ENCODE peak calls at places on chromosomes 6 and 20, in nine cellular contexts. One of them, this sample, is unnamed.

GRCh38 chr6:35388772-35389352 is 46.5 kb downstream of the PPARD start:
- DNase-seq in activated naive CD8-positive, alpha-beta T cell treated with anti-CD3 and anti-CD28 coated beads, Interleukin-2, amount 50 U/mL, for 16 hours: no peak
- DNase-seq in HS-27A: no peak
- DNase-seq in neural crest cell: no peak
- DNase-seq in AG09309: no peak
- DNase-seq in stimulated activated effector memory CD8-positive, alpha-beta T cell treated with anti-CD3 and anti-CD28 coated beads, Interleukin-12 subunit alpha, Interleukin-12 subunit beta, amount 100 ng/mL, for 72 hours: no peak
- DNase-seq in activated naive CD4-positive, alpha-beta T cell treated with anti-CD3 and anti-CD28 coated beads, Interleukin-2, amount 10 ng/mL, durations not matched to agents 7 days and 5 days: no peak
- DNase-seq in HS-5: no peak
- DNase-seq in NCI-H1105 treated with DMSO at 0.1 percent for 48 hours: no peak
- DNase-seq in this sample: no peak

GRCh38 chr6:42783177-42783875 is 1.5 kb downstream of the BICRAL start:
- DNase-seq in activated naive CD8-positive, alpha-beta T cell treated with anti-CD3 and anti-CD28 coated beads, Interleukin-2, amount 50 U/mL, for 16 hours: peak
- DNase-seq in HS-27A: peak
- DNase-seq in neural crest cell: peak
- DNase-seq in AG09309: no peak
- DNase-seq in stimulated activated effector memory CD8-positive, alpha-beta T cell treated with anti-CD3 and anti-CD28 coated beads, Interleukin-12 subunit alpha, Interleukin-12 subunit beta, amount 100 ng/mL, for 72 hours: peak
- DNase-seq in activated naive CD4-positive, alpha-beta T cell treated with anti-CD3 and anti-CD28 coated beads, Interleukin-2, amount 10 ng/mL, durations not matched to agents 7 days and 5 days: peak
- DNase-seq in HS-5: peak
- DNase-seq in NCI-H1105 treated with DMSO at 0.1 percent for 48 hours: peak
- DNase-seq in this sample: peak

GRCh38 chr6:49004806-49005205 is 458.2 kb downstream of the MMUT start:
- DNase-seq in activated naive CD8-positive, alpha-beta T cell treated with anti-CD3 and anti-CD28 coated beads, Interleukin-2, amount 50 U/mL, for 16 hours: no peak
- DNase-seq in HS-27A: no peak
- DNase-seq in neural crest cell: no peak
- DNase-seq in AG09309: no peak
- DNase-seq in stimulated activated effector memory CD8-positive, alpha-beta T cell treated with anti-CD3 and anti-CD28 coated beads, Interleukin-12 subunit alpha, Interleukin-12 subunit beta, amount 100 ng/mL, for 72 hours: no peak
- DNase-seq in activated naive CD4-positive, alpha-beta T cell treated with anti-CD3 and anti-CD28 coated beads, Interleukin-2, amount 10 ng/mL, durations not matched to agents 7 days and 5 days: no peak
- DNase-seq in HS-5: no peak
- DNase-seq in NCI-H1105 treated with DMSO at 0.1 percent for 48 hours: no peak
- DNase-seq in this sample: no peak

GRCh38 chr20:4017051-4017702 is 1.8 kb upstream of the RNF24 start:
- DNase-seq in activated naive CD8-positive, alpha-beta T cell treated with anti-CD3 and anti-CD28 coated beads, Interleukin-2, amount 50 U/mL, for 16 hours: no peak
- DNase-seq in HS-27A: no peak
- DNase-seq in neural crest cell: no peak
- DNase-seq in AG09309: no peak
- DNase-seq in stimulated activated effector memory CD8-positive, alpha-beta T cell treated with anti-CD3 and anti-CD28 coated beads, Interleukin-12 subunit alpha, Interleukin-12 subunit beta, amount 100 ng/mL, for 72 hours: no peak
- DNase-seq in activated naive CD4-positive, alpha-beta T cell treated with anti-CD3 and anti-CD28 coated beads, Interleukin-2, amount 10 ng/mL, durations not matched to agents 7 days and 5 days: no peak
- DNase-seq in HS-5: no peak
- DNase-seq in NCI-H1105 treated with DMSO at 0.1 percent for 48 hours: no peak
- DNase-seq in this sample: no peak

GRCh38 chr6:3022765-3023662 is 23.3 kb downstream of the NQO2 start:
- DNase-seq in activated naive CD8-positive, alpha-beta T cell treated with anti-CD3 and anti-CD28 coated beads, Interleukin-2, amount 50 U/mL, for 16 hours: no peak
- DNase-seq in HS-27A: no peak
- DNase-seq in neural crest cell: no peak
- DNase-seq in AG09309: no peak
- DNase-seq in stimulated activated effector memory CD8-positive, alpha-beta T cell treated with anti-CD3 and anti-CD28 coated beads, Interleukin-12 subunit alpha, Interleukin-12 subunit beta, amount 100 ng/mL, for 72 hours: no peak
- DNase-seq in activated naive CD4-positive, alpha-beta T cell treated with anti-CD3 and anti-CD28 coated beads, Interleukin-2, amount 10 ng/mL, durations not matched to agents 7 days and 5 days: peak
- DNase-seq in HS-5: no peak
- DNase-seq in NCI-H1105 treated with DMSO at 0.1 percent for 48 hours: no peak
- DNase-seq in this sample: peak

GRCh38 chr6:84766118-84766683 is 1.8 kb upstream of the TBX18 start:
- DNase-seq in activated naive CD8-positive, alpha-beta T cell treated with anti-CD3 and anti-CD28 coated beads, Interleukin-2, amount 50 U/mL, for 16 hours: no peak
- DNase-seq in HS-27A: no peak
- DNase-seq in neural crest cell: no peak
- DNase-seq in AG09309: no peak
- DNase-seq in stimulated activated effector memory CD8-positive, alpha-beta T cell treated with anti-CD3 and anti-CD28 coated beads, Interleukin-12 subunit alpha, Interleukin-12 subunit beta, amount 100 ng/mL, for 72 hours: no peak
- DNase-seq in activated naive CD4-positive, alpha-beta T cell treated with anti-CD3 and anti-CD28 coated beads, Interleukin-2, amount 10 ng/mL, durations not matched to agents 7 days and 5 days: no peak
- DNase-seq in HS-5: no peak
- DNase-seq in NCI-H1105 treated with DMSO at 0.1 percent for 48 hours: no peak
- DNase-seq in this sample: no peak

GRCh38 chr20:20638877-20639276 is 73.6 kb downstream of the RALGAPA2 start:
- DNase-seq in activated naive CD8-positive, alpha-beta T cell treated with anti-CD3 and anti-CD28 coated beads, Interleukin-2, amount 50 U/mL, for 16 hours: no peak
- DNase-seq in HS-27A: no peak
- DNase-seq in neural crest cell: no peak
- DNase-seq in AG09309: no peak
- DNase-seq in stimulated activated effector memory CD8-positive, alpha-beta T cell treated with anti-CD3 and anti-CD28 coated beads, Interleukin-12 subunit alpha, Interleukin-12 subunit beta, amount 100 ng/mL, for 72 hours: no peak
- DNase-seq in activated naive CD4-positive, alpha-beta T cell treated with anti-CD3 and anti-CD28 coated beads, Interleukin-2, amount 10 ng/mL, durations not matched to agents 7 days and 5 days: no peak
- DNase-seq in HS-5: no peak
- DNase-seq in NCI-H1105 treated with DMSO at 0.1 percent for 48 hours: no peak
- DNase-seq in this sample: no peak

GRCh38 chr6:47836639-47837038 is 54.8 kb downstream of the OPN5 start:
- DNase-seq in activated naive CD8-positive, alpha-beta T cell treated with anti-CD3 and anti-CD28 coated beads, Interleukin-2, amount 50 U/mL, for 16 hours: no peak
- DNase-seq in HS-27A: no peak
- DNase-seq in neural crest cell: no peak
- DNase-seq in AG09309: no peak
- DNase-seq in stimulated activated effector memory CD8-positive, alpha-beta T cell treated with anti-CD3 and anti-CD28 coated beads, Interleukin-12 subunit alpha, Interleukin-12 subunit beta, amount 100 ng/mL, for 72 hours: no peak
- DNase-seq in activated naive CD4-positive, alpha-beta T cell treated with anti-CD3 and anti-CD28 coated beads, Interleukin-2, amount 10 ng/mL, durations not matched to agents 7 days and 5 days: no peak
- DNase-seq in HS-5: no peak
- DNase-seq in NCI-H1105 treated with DMSO at 0.1 percent for 48 hours: no peak
- DNase-seq in this sample: peak

GRCh38 chr6:134605034-134605433 is 287.1 kb upstream of the SGK1 start:
- DNase-seq in activated naive CD8-positive, alpha-beta T cell treated with anti-CD3 and anti-CD28 coated beads, Interleukin-2, amount 50 U/mL, for 16 hours: no peak
- DNase-seq in HS-27A: no peak
- DNase-seq in neural crest cell: no peak
- DNase-seq in AG09309: no peak
- DNase-seq in stimulated activated effector memory CD8-positive, alpha-beta T cell treated with anti-CD3 and anti-CD28 coated beads, Interleukin-12 subunit alpha, Interleukin-12 subunit beta, amount 100 ng/mL, for 72 hours: no peak
- DNase-seq in activated naive CD4-positive, alpha-beta T cell treated with anti-CD3 and anti-CD28 coated beads, Interleukin-2, amount 10 ng/mL, durations not matched to agents 7 days and 5 days: no peak
- DNase-seq in HS-5: no peak
- DNase-seq in NCI-H1105 treated with DMSO at 0.1 percent for 48 hours: no peak
- DNase-seq in this sample: no peak

GRCh38 chr6:2959909-2960719 is 11.3 kb downstream of the SERPINB6 start:
- DNase-seq in activated naive CD8-positive, alpha-beta T cell treated with anti-CD3 and anti-CD28 coated beads, Interleukin-2, amount 50 U/mL, for 16 hours: no peak
- DNase-seq in HS-27A: no peak
- DNase-seq in neural crest cell: no peak
- DNase-seq in AG09309: peak
- DNase-seq in stimulated activated effector memory CD8-positive, alpha-beta T cell treated with anti-CD3 and anti-CD28 coated beads, Interleukin-12 subunit alpha, Interleukin-12 subunit beta, amount 100 ng/mL, for 72 hours: no peak
- DNase-seq in activated naive CD4-positive, alpha-beta T cell treated with anti-CD3 and anti-CD28 coated beads, Interleukin-2, amount 10 ng/mL, durations not matched to agents 7 days and 5 days: no peak
- DNase-seq in HS-5: peak
- DNase-seq in NCI-H1105 treated with DMSO at 0.1 percent for 48 hours: no peak
- DNase-seq in this sample: peak

GRCh38 chr6:15691250-15691869 is 28.5 kb upstream of the DTNBP1 start:
- DNase-seq in activated naive CD8-positive, alpha-beta T cell treated with anti-CD3 and anti-CD28 coated beads, Interleukin-2, amount 50 U/mL, for 16 hours: peak
- DNase-seq in HS-27A: peak
- DNase-seq in neural crest cell: peak
- DNase-seq in AG09309: peak
- DNase-seq in stimulated activated effector memory CD8-positive, alpha-beta T cell treated with anti-CD3 and anti-CD28 coated beads, Interleukin-12 subunit alpha, Interleukin-12 subunit beta, amount 100 ng/mL, for 72 hours: peak
- DNase-seq in activated naive CD4-positive, alpha-beta T cell treated with anti-CD3 and anti-CD28 coated beads, Interleukin-2, amount 10 ng/mL, durations not matched to agents 7 days and 5 days: peak
- DNase-seq in HS-5: peak
- DNase-seq in NCI-H1105 treated with DMSO at 0.1 percent for 48 hours: peak
- DNase-seq in this sample: peak

GRCh38 chr20:20206788-20207187 is 154.5 kb downstream of the CFAP61 start:
- DNase-seq in activated naive CD8-positive, alpha-beta T cell treated with anti-CD3 and anti-CD28 coated beads, Interleukin-2, amount 50 U/mL, for 16 hours: no peak
- DNase-seq in HS-27A: no peak
- DNase-seq in neural crest cell: no peak
- DNase-seq in AG09309: no peak
- DNase-seq in stimulated activated effector memory CD8-positive, alpha-beta T cell treated with anti-CD3 and anti-CD28 coated beads, Interleukin-12 subunit alpha, Interleukin-12 subunit beta, amount 100 ng/mL, for 72 hours: no peak
- DNase-seq in activated naive CD4-positive, alpha-beta T cell treated with anti-CD3 and anti-CD28 coated beads, Interleukin-2, amount 10 ng/mL, durations not matched to agents 7 days and 5 days: no peak
- DNase-seq in HS-5: no peak
- DNase-seq in NCI-H1105 treated with DMSO at 0.1 percent for 48 hours: no peak
- DNase-seq in this sample: no peak

This sample was measured in Daoy.